ENCODE peak calls at places on chromosomes 13 and 19, in nine cellular contexts. One of them, this sample, is unnamed.

GRCh38 chr19:45179063-45179847 is 671 bp downstream of the BLOC1S3 start:
- DNase-seq in activated naive CD4-positive, alpha-beta T cell: peak
- DNase-seq in iPS-NIHi11: peak
- DNase-seq in NCI-H510A treated with DMSO at 0.1 percent for 48 hours: no peak
- DNase-seq in breast epithelium: no peak
- DNase-seq in memory B cell: peak
- DNase-seq in bronchial epithelial cell: no peak
- DNase-seq in hepatocyte: peak
- DNase-seq in BJ: no peak
- DNase-seq in this sample: no peak

GRCh38 chr19:52234406-52234805 is 35.0 kb upstream of the ZNF766 start:
- DNase-seq in NCI-H510A treated with DMSO at 0.1 percent for 48 hours: no peak
- DNase-seq in BJ: no peak
- DNase-seq in hepatocyte: no peak
- DNase-seq in bronchial epithelial cell: no peak
- DNase-seq in iPS-NIHi11: no peak
- DNase-seq in memory B cell: no peak
- DNase-seq in breast epithelium: no peak
- DNase-seq in activated naive CD4-positive, alpha-beta T cell: no peak
- DNase-seq in this sample: no peak

GRCh38 chr19:45778010-45778671 is 4.1 kb downstream of the DMPK start:
- DNase-seq in memory B cell: no peak
- DNase-seq in BJ: no peak
- DNase-seq in iPS-NIHi11: no peak
- DNase-seq in hepatocyte: no peak
- DNase-seq in activated naive CD4-positive, alpha-beta T cell: no peak
- DNase-seq in NCI-H510A treated with DMSO at 0.1 percent for 48 hours: no peak
- DNase-seq in breast epithelium: no peak
- DNase-seq in bronchial epithelial cell: no peak
- DNase-seq in this sample: no peak

GRCh38 chr19:13526552-13526951 is 20.3 kb upstream of the CACNA1A start:
- DNase-seq in memory B cell: no peak
- DNase-seq in activated naive CD4-positive, alpha-beta T cell: no peak
- DNase-seq in BJ: no peak
- DNase-seq in hepatocyte: no peak
- DNase-seq in breast epithelium: no peak
- DNase-seq in iPS-NIHi11: peak
- DNase-seq in bronchial epithelial cell: peak
- DNase-seq in NCI-H510A treated with DMSO at 0.1 percent for 48 hours: peak
- DNase-seq in this sample: no peak

GRCh38 chr13:40271511-40271910 is 394.9 kb downstream of the FOXO1 start:
- DNase-seq in iPS-NIHi11: no peak
- DNase-seq in BJ: no peak
- DNase-seq in activated naive CD4-positive, alpha-beta T cell: no peak
- DNase-seq in bronchial epithelial cell: no peak
- DNase-seq in hepatocyte: no peak
- DNase-seq in breast epithelium: no peak
- DNase-seq in memory B cell: no peak
- DNase-seq in NCI-H510A treated with DMSO at 0.1 percent for 48 hours: no peak
- DNase-seq in this sample: no peak

GRCh38 chr19:10797078-10797477 is 38.9 kb downstream of the TMED1 start:
- DNase-seq in hepatocyte: no peak
- DNase-seq in memory B cell: no peak
- DNase-seq in iPS-NIHi11: no peak
- DNase-seq in bronchial epithelial cell: no peak
- DNase-seq in breast epithelium: no peak
- DNase-seq in NCI-H510A treated with DMSO at 0.1 percent for 48 hours: no peak
- DNase-seq in activated naive CD4-positive, alpha-beta T cell: peak
- DNase-seq in BJ: no peak
- DNase-seq in this sample: no peak

GRCh38 chr13:40315416-40316064 is 350.9 kb downstream of the FOXO1 start:
- DNase-seq in breast epithelium: no peak
- DNase-seq in hepatocyte: peak
- DNase-seq in NCI-H510A treated with DMSO at 0.1 percent for 48 hours: no peak
- DNase-seq in bronchial epithelial cell: peak
- DNase-seq in iPS-NIHi11: no peak
- DNase-seq in memory B cell: no peak
- DNase-seq in BJ: no peak
- DNase-seq in activated naive CD4-positive, alpha-beta T cell: peak
- DNase-seq in this sample: no peak

GRCh38 chr13:23902975-23903905 is 5.9 kb upstream of the C1QTNF9B start:
- DNase-seq in NCI-H510A treated with DMSO at 0.1 percent for 48 hours: no peak
- DNase-seq in bronchial epithelial cell: no peak
- DNase-seq in BJ: no peak
- DNase-seq in hepatocyte: peak
- DNase-seq in memory B cell: no peak
- DNase-seq in breast epithelium: no peak
- DNase-seq in activated naive CD4-positive, alpha-beta T cell: no peak
- DNase-seq in iPS-NIHi11: peak
- DNase-seq in this sample: no peak

GRCh38 chr19:2653717-2654584 is 48.5 kb downstream of the GNG7 start:
- DNase-seq in activated naive CD4-positive, alpha-beta T cell: no peak
- DNase-seq in NCI-H510A treated with DMSO at 0.1 percent for 48 hours: no peak
- DNase-seq in bronchial epithelial cell: no peak
- DNase-seq in iPS-NIHi11: peak
- DNase-seq in memory B cell: no peak
- DNase-seq in BJ: no peak
- DNase-seq in hepatocyte: no peak
- DNase-seq in breast epithelium: no peak
- DNase-seq in this sample: no peak

GRCh38 chr19:39133431-39134270 is 8.1 kb downstream of the PAK4 start:
- DNase-seq in BJ: no peak
- DNase-seq in memory B cell: no peak
- DNase-seq in NCI-H510A treated with DMSO at 0.1 percent for 48 hours: no peak
- DNase-seq in hepatocyte: no peak
- DNase-seq in bronchial epithelial cell: no peak
- DNase-seq in breast epithelium: peak
- DNase-seq in iPS-NIHi11: no peak
- DNase-seq in activated naive CD4-positive, alpha-beta T cell: no peak
- DNase-seq in this sample: no peak

GRCh38 chr13:51291341-51291740 is 48.1 kb upstream of the SERPINE3 start:
- DNase-seq in hepatocyte: peak
- DNase-seq in iPS-NIHi11: no peak
- DNase-seq in BJ: no peak
- DNase-seq in bronchial epithelial cell: peak
- DNase-seq in breast epithelium: no peak
- DNase-seq in NCI-H510A treated with DMSO at 0.1 percent for 48 hours: no peak
- DNase-seq in memory B cell: no peak
- DNase-seq in activated naive CD4-positive, alpha-beta T cell: no peak
- DNase-seq in this sample: no peak

GRCh38 chr13:103883152-103883551 is 816.9 kb upstream of the SLC10A2 start:
- DNase-seq in bronchial epithelial cell: peak
- DNase-seq in breast epithelium: peak
- DNase-seq in NCI-H510A treated with DMSO at 0.1 percent for 48 hours: peak
- DNase-seq in hepatocyte: peak
- DNase-seq in iPS-NIHi11: peak
- DNase-seq in memory B cell: no peak
- DNase-seq in BJ: peak
- DNase-seq in activated naive CD4-positive, alpha-beta T cell: no peak
- DNase-seq in this sample: no peak

GRCh38 chr13:50081106-50081898 is 66.1 kb downstream of the KCNRG start:
- DNase-seq in breast epithelium: no peak
- DNase-seq in activated naive CD4-positive, alpha-beta T cell: peak
- DNase-seq in hepatocyte: peak
- DNase-seq in NCI-H510A treated with DMSO at 0.1 percent for 48 hours: peak
- DNase-seq in memory B cell: peak
- DNase-seq in iPS-NIHi11: peak
- DNase-seq in BJ: no peak
- DNase-seq in bronchial epithelial cell: peak
- DNase-seq in this sample: no peak

GRCh38 chr13:65677906-65678305 is 1552.2 kb downstream of the PCDH9 start:
- DNase-seq in breast epithelium: no peak
- DNase-seq in bronchial epithelial cell: no peak
- DNase-seq in memory B cell: no peak
- DNase-seq in activated naive CD4-positive, alpha-beta T cell: no peak
- DNase-seq in hepatocyte: no peak
- DNase-seq in iPS-NIHi11: peak
- DNase-seq in NCI-H510A treated with DMSO at 0.1 percent for 48 hours: no peak
- DNase-seq in BJ: no peak
- DNase-seq in this sample: no peak

GRCh38 chr13:72194531-72194930 is 327.5 kb upstream of the DACH1 start:
- DNase-seq in NCI-H510A treated with DMSO at 0.1 percent for 48 hours: no peak
- DNase-seq in activated naive CD4-positive, alpha-beta T cell: no peak
- DNase-seq in bronchial epithelial cell: no peak
- DNase-seq in hepatocyte: peak
- DNase-seq in BJ: no peak
- DNase-seq in breast epithelium: peak
- DNase-seq in memory B cell: no peak
- DNase-seq in iPS-NIHi11: no peak
- DNase-seq in this sample: no peak

GRCh38 chr13:51235186-51235585 is 13.0 kb downstream of the FAM124A start:
- DNase-seq in iPS-NIHi11: no peak
- DNase-seq in activated naive CD4-positive, alpha-beta T cell: no peak
- DNase-seq in hepatocyte: no peak
- DNase-seq in BJ: no peak
- DNase-seq in bronchial epithelial cell: no peak
- DNase-seq in breast epithelium: no peak
- DNase-seq in NCI-H510A treated with DMSO at 0.1 percent for 48 hours: no peak
- DNase-seq in memory B cell: no peak
- DNase-seq in this sample: no peak

GRCh38 chr19:1474011-1474764 is 4.8 kb downstream of the C19orf25 start:
- DNase-seq in NCI-H510A treated with DMSO at 0.1 percent for 48 hours: no peak
- DNase-seq in memory B cell: no peak
- DNase-seq in breast epithelium: no peak
- DNase-seq in BJ: no peak
- DNase-seq in hepatocyte: no peak
- DNase-seq in iPS-NIHi11: no peak
- DNase-seq in bronchial epithelial cell: no peak
- DNase-seq in activated naive CD4-positive, alpha-beta T cell: no peak
- DNase-seq in this sample: no peak

GRCh38 chr13:21639604-21640003 is 31.3 kb upstream of the FGF9 start:
- DNase-seq in memory B cell: no peak
- DNase-seq in activated naive CD4-positive, alpha-beta T cell: no peak
- DNase-seq in hepatocyte: no peak
- DNase-seq in NCI-H510A treated with DMSO at 0.1 percent for 48 hours: no peak
- DNase-seq in iPS-NIHi11: no peak
- DNase-seq in breast epithelium: no peak
- DNase-seq in BJ: no peak
- DNase-seq in bronchial epithelial cell: no peak
- DNase-seq in this sample: no peak

GRCh38 chr13:97108535-97108910 is 113.6 kb upstream of the MBNL2 start:
- DNase-seq in iPS-NIHi11: no peak
- DNase-seq in memory B cell: no peak
- DNase-seq in breast epithelium: no peak
- DNase-seq in BJ: no peak
- DNase-seq in NCI-H510A treated with DMSO at 0.1 percent for 48 hours: no peak
- DNase-seq in hepatocyte: no peak
- DNase-seq in activated naive CD4-positive, alpha-beta T cell: no peak
- DNase-seq in bronchial epithelial cell: no peak
- DNase-seq in this sample: no peak

GRCh38 chr13:114313061-114313860 is 1.0 kb upstream of the CHAMP1 start:
- DNase-seq in iPS-NIHi11: no peak
- DNase-seq in NCI-H510A treated with DMSO at 0.1 percent for 48 hours: no peak
- DNase-seq in breast epithelium: no peak
- DNase-seq in bronchial epithelial cell: peak
- DNase-seq in activated naive CD4-positive, alpha-beta T cell: no peak
- DNase-seq in BJ: no peak
- DNase-seq in hepatocyte: no peak
- DNase-seq in memory B cell: no peak
- DNase-seq in this sample: peak

GRCh38 chr19:4088975-4089374 is 22.3 kb upstream of the ZBTB7A start:
- DNase-seq in memory B cell: no peak
- DNase-seq in activated naive CD4-positive, alpha-beta T cell: peak
- DNase-seq in bronchial epithelial cell: no peak
- DNase-seq in breast epithelium: no peak
- DNase-seq in hepatocyte: no peak
- DNase-seq in NCI-H510A treated with DMSO at 0.1 percent for 48 hours: no peak
- DNase-seq in iPS-NIHi11: no peak
- DNase-seq in BJ: no peak
- DNase-seq in this sample: no peak

GRCh38 chr19:17883627-17884413 is 12.1 kb downstream of the SLC5A5 start:
- DNase-seq in hepatocyte: no peak
- DNase-seq in activated naive CD4-positive, alpha-beta T cell: no peak
- DNase-seq in breast epithelium: no peak
- DNase-seq in BJ: no peak
- DNase-seq in NCI-H510A treated with DMSO at 0.1 percent for 48 hours: no peak
- DNase-seq in memory B cell: no peak
- DNase-seq in iPS-NIHi11: peak
- DNase-seq in bronchial epithelial cell: no peak
- DNase-seq in this sample: no peak

GRCh38 chr13:57629821-57630235 is 1.7 kb upstream of the PCDH17 start:
- DNase-seq in bronchial epithelial cell: peak
- DNase-seq in NCI-H510A treated with DMSO at 0.1 percent for 48 hours: peak
- DNase-seq in hepatocyte: peak
- DNase-seq in memory B cell: no peak
- DNase-seq in breast epithelium: peak
- DNase-seq in BJ: no peak
- DNase-seq in iPS-NIHi11: peak
- DNase-seq in activated naive CD4-positive, alpha-beta T cell: no peak
- DNase-seq in this sample: no peak

GRCh38 chr19:46766569-46767317 is 20.5 kb upstream of the STRN4 start:
- DNase-seq in BJ: no peak
- DNase-seq in activated naive CD4-positive, alpha-beta T cell: peak
- DNase-seq in bronchial epithelial cell: no peak
- DNase-seq in iPS-NIHi11: peak
- DNase-seq in hepatocyte: no peak
- DNase-seq in breast epithelium: no peak
- DNase-seq in NCI-H510A treated with DMSO at 0.1 percent for 48 hours: peak
- DNase-seq in memory B cell: no peak
- DNase-seq in this sample: no peak

GRCh38 chr19:4592445-4592844 is 33.0 kb upstream of the SEMA6B start:
- DNase-seq in bronchial epithelial cell: no peak
- DNase-seq in iPS-NIHi11: no peak
- DNase-seq in memory B cell: no peak
- DNase-seq in NCI-H510A treated with DMSO at 0.1 percent for 48 hours: no peak
- DNase-seq in breast epithelium: no peak
- DNase-seq in activated naive CD4-positive, alpha-beta T cell: no peak
- DNase-seq in hepatocyte: no peak
- DNase-seq in BJ: no peak
- DNase-seq in this sample: no peak

GRCh38 chr13:85405316-85405897 is 393.8 kb downstream of the SLITRK6 start:
- DNase-seq in hepatocyte: no peak
- DNase-seq in BJ: no peak
- DNase-seq in breast epithelium: no peak
- DNase-seq in activated naive CD4-positive, alpha-beta T cell: no peak
- DNase-seq in NCI-H510A treated with DMSO at 0.1 percent for 48 hours: no peak
- DNase-seq in memory B cell: no peak
- DNase-seq in iPS-NIHi11: no peak
- DNase-seq in bronchial epithelial cell: no peak
- DNase-seq in this sample: no peak

GRCh38 chr19:33306191-33306590 is 3.9 kb upstream of the CEBPA start:
- DNase-seq in activated naive CD4-positive, alpha-beta T cell: no peak
- DNase-seq in breast epithelium: peak
- DNase-seq in iPS-NIHi11: no peak
- DNase-seq in bronchial epithelial cell: no peak
- DNase-seq in NCI-H510A treated with DMSO at 0.1 percent for 48 hours: no peak
- DNase-seq in BJ: no peak
- DNase-seq in memory B cell: no peak
- DNase-seq in hepatocyte: no peak
- DNase-seq in this sample: no peak

GRCh38 chr13:47829684-47830083 is 171.4 kb downstream of the SUCLA2 start:
- DNase-seq in NCI-H510A treated with DMSO at 0.1 percent for 48 hours: no peak
- DNase-seq in breast epithelium: no peak
- DNase-seq in bronchial epithelial cell: no peak
- DNase-seq in hepatocyte: no peak
- DNase-seq in iPS-NIHi11: no peak
- DNase-seq in memory B cell: no peak
- DNase-seq in BJ: no peak
- DNase-seq in activated naive CD4-positive, alpha-beta T cell: no peak
- DNase-seq in this sample: no peak

This sample was measured in GM12878.